ENCODE peak calls at places on chromosome 15, in four cellular contexts. I is PC-3, Z is astrocyte, V is fibroblast of lung. K is an unnamed sample.

GRCh38 chr15:98859149-98859548 is 148.4 kb downstream of the PGPEP1L start:
- DNase-seq in I (no peak), Z (no peak), V (no peak), K (no peak)

GRCh38 chr15:87403973-87404372 is 852.6 kb downstream of the NTRK3 start:
- DNase-seq in I (no peak), Z (no peak), V (no peak), K (no peak)

GRCh38 chr15:87874896-87875661 is 381.5 kb downstream of the NTRK3 start:
- DNase-seq in I (no peak), Z (peak; percentile 72), V (peak; percentile 35), K (no peak)

GRCh38 chr15:51727141-51727897 is 10.1 kb downstream of the LYSMD2 start:
- DNase-seq in I (peak; percentile 30), Z (peak; percentile 43), V (peak; percentile 12), K (peak; percentile 35)

GRCh38 chr15:34914316-34914715 is 55.2 kb downstream of the AQR start:
- DNase-seq in I (no peak), Z (no peak), V (no peak), K (no peak)

GRCh38 chr15:57152133-57152532 is 224.2 kb upstream of the CGNL1 start:
- DNase-seq in I (no peak), Z (no peak), V (no peak), K (no peak)

GRCh38 chr15:68407886-68408500 is 24.0 kb downstream of the ITGA11 start:
- DNase-seq in I (no peak), Z (no peak), V (no peak), K (no peak)

GRCh38 chr15:101267320-101268104 is 9.8 kb downstream of the SELENOS start:
- DNase-seq in I (peak; percentile 13), Z (peak; percentile 92), V (peak; percentile 85), K (no peak)

GRCh38 chr15:31360843-31361763 is 34.5 kb downstream of the KLF13 start:
- DNase-seq in I (no peak), Z (no peak), V (no peak), K (no peak)

GRCh38 chr15:35522061-35522460 is 23.9 kb downstream of the DPH6 start:
- DNase-seq in I (peak; percentile 4), Z (no peak), V (peak; percentile 33), K (peak; percentile 23)

GRCh38 chr15:101127503-101128076 is 124.3 kb downstream of the CHSY1 start:
- DNase-seq in I (peak; percentile 87), Z (peak; percentile 98), V (peak; percentile 97), K (peak; percentile 91)

GRCh38 chr15:45714501-45715488 is 80.0 kb downstream of the SQOR start:
- DNase-seq in I (peak; percentile 74), Z (peak; percentile 6), V (peak; percentile 85), K (peak; percentile 79)

GRCh38 chr15:64902863-64903262 is 8.8 kb upstream of the ANKDD1A start:
- DNase-seq in I (no peak), Z (no peak), V (no peak), K (no peak)

GRCh38 chr15:69253156-69253555 is 45.6 kb upstream of the PAQR5 start:
- DNase-seq in I (peak; percentile 91), Z (peak; percentile 93), V (peak; percentile 76), K (peak; percentile 74)

GRCh38 chr15:35669021-35669420 is 123.1 kb upstream of the DPH6 start:
- DNase-seq in I (no peak), Z (no peak), V (no peak), K (no peak)

GRCh38 chr15:65580287-65580686 is 30.6 kb downstream of the INTS14 start:
- DNase-seq in I (peak; percentile 68), Z (peak; percentile 60), V (peak; percentile 39), K (peak; percentile 56)

GRCh38 chr15:46127361-46127874 is 492.6 kb downstream of the SQOR start:
- DNase-seq in I (peak; percentile 90), Z (peak; percentile 66), V (peak; percentile 28), K (no peak)

GRCh38 chr15:81021321-81021720 is 20.6 kb downstream of the TLNRD1 start:
- DNase-seq in I (no peak), Z (no peak), V (no peak), K (no peak)

GRCh38 chr15:89353991-89354390 is 19.4 kb upstream of the POLG start:
- DNase-seq in I (no peak), Z (no peak), V (no peak), K (no peak)

GRCh38 chr15:27172821-27173220 is 201.8 kb downstream of the GABRG3 start:
- DNase-seq in I (no peak), Z (no peak), V (no peak), K (no peak)

GRCh38 chr15:98727115-98728040 is 79.0 kb downstream of the IGF1R start:
- DNase-seq in I (peak; percentile 95), Z (peak; percentile 93), V (peak; percentile 91), K (peak; percentile 98)

GRCh38 chr15:69973102-69973714 is 124.5 kb downstream of the TLE3 start:
- DNase-seq in I (peak; percentile 85), Z (peak; percentile 33), V (peak; percentile 32), K (peak; percentile 31)

GRCh38 chr15:88646951-88647350 is 8.1 kb downstream of the ISG20 start:
- DNase-seq in I (no peak), Z (no peak), V (no peak), K (no peak)

GRCh38 chr15:62665449-62665848 is 377.1 kb upstream of the TPM1 start:
- DNase-seq in I (no peak), Z (peak; percentile 39), V (no peak), K (no peak)

GRCh38 chr15:28986108-28986507 is 100.3 kb downstream of the APBA2 start:
- DNase-seq in I (no peak), Z (no peak), V (no peak), K (no peak)

GRCh38 chr15:40853241-40853890 is 9.5 kb downstream of the SPINT1 start:
- DNase-seq in I (no peak), Z (no peak), V (no peak), K (no peak)

GRCh38 chr15:58241872-58242271 is 103.7 kb downstream of the AQP9 start:
- DNase-seq in I (peak; percentile 15), Z (no peak), V (no peak), K (peak; percentile 23)

GRCh38 chr15:63189955-63190691 is 717 bp downstream of the RAB8B start:
- DNase-seq in I (no peak), Z (no peak), V (no peak), K (peak; percentile 41)

GRCh38 chr15:26640601-26641000 is 132.3 kb downstream of the GABRB3 start:
- DNase-seq in I (no peak), Z (no peak), V (no peak), K (no peak)

DNA sequence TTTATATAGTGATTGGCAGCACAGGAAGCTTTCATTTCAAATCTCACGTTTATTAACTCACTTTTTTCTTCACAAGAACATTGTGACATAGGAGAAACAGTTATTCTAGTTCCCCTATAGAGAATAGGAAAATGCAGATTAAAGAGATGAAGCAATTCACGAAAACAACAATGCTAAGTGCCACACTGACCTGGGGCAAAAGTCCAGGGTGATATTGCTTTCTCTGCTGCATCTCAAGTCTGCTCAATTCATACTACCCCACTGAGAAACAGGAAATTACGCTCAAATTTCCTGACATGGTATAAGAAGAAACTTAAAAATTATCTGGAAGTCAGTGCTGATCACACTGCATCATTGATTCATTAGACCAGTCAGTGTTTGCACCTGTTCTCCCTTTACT is 66.7 kb upstream of the SEMA6D start:
- DNase-seq in I (no peak), Z (no peak), V (no peak), K (no peak)
- H3K9ac ChIP-seq in I (no peak overlapping the region), Z (no peak overlapping the region), V (no peak overlapping the region), K (no peak overlapping the region)

DNA sequence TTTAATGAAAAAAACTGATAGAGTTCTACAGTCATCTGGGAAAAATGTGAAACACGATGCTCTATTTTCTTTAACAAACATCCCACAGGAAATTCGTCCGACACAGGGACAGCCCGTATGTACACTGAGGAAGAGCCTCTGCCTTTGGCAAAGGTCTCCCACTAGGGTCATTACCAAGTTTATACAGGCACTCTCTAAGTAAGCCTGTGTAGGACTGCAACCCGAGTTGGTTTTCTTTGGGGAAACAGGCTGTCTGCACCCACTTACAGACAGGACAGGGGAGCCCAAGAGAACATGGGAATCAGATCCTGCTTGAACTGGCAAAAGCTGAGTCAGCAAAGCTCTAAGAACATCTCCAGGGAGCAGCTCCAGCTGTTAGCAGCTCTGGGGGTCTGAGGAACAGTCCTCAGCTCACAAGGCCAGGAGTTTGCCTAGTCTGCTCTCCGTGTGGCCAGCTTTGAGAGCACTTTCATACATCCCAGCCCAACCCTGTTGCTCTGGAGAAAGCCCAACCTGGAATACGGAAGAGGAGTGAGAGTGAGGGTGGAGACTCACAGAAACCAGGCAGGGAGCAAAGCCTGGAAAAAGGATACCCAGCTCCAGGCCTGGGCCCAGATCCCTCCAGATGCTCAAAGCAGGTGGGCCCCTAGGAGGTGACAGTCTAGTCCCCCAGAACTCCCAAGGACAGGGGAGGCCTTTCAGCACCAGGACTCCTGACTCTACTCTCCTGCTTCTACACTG is 1.9 kb downstream of the TBC1D2B start:
- DNase-seq in I (peak; percentile 75), Z (peak; percentile 89), V (peak; percentile 90), K (peak; percentile 86)
- H3K9ac ChIP-seq in I (peak overlapping the region; percentile 62), Z (peak overlapping the region; percentile 88), V (peak overlapping the region; percentile 73), K (peak overlapping the region; percentile 94)

DNA sequence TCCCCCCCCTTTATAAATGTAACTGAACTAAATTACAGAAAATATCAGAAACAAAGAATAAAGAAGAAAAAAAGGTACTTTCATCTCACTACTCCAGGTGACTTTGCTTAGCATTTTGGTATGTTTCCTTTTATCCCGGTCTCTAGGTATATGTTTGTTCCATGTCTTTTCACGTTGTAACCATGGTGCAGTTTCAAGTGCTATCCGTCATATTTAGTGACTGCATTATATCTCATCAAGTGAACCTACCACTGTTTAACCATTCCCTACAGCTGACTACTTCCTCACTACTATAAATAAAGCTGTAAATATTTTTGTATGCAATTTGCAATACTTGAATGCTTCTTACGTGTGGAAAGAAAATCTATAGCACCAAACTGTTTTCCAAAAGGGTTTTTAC is 2.2 kb downstream of the BTBD1 start:
- DNase-seq in I (peak; percentile 48), Z (no peak), V (no peak), K (peak; percentile 23)
- H3K9ac ChIP-seq in I (peak overlapping the region; percentile 85), Z (peak overlapping the region; percentile 92), V (no peak overlapping the region), K (peak overlapping the region; percentile 94)

GRCh38 chr15:93036922-93037321 is 52.1 kb downstream of the RGMA start:
- DNase-seq in I (no peak), Z (no peak), V (no peak), K (no peak)

GRCh38 chr15:93037341-93038063 is 51.5 kb downstream of the RGMA start:
- DNase-seq in I (no peak), Z (peak; percentile 20), V (peak; percentile 55), K (peak; percentile 58)

GRCh38 chr15:93034512-93034911 is 54.5 kb downstream of the RGMA start:
- DNase-seq in I (no peak), Z (no peak), V (no peak), K (no peak)

GRCh38 chr15:93035092-93035915 is 53.7 kb downstream of the RGMA start:
- DNase-seq in I (no peak), Z (no peak), V (no peak), K (no peak)

DNA sequence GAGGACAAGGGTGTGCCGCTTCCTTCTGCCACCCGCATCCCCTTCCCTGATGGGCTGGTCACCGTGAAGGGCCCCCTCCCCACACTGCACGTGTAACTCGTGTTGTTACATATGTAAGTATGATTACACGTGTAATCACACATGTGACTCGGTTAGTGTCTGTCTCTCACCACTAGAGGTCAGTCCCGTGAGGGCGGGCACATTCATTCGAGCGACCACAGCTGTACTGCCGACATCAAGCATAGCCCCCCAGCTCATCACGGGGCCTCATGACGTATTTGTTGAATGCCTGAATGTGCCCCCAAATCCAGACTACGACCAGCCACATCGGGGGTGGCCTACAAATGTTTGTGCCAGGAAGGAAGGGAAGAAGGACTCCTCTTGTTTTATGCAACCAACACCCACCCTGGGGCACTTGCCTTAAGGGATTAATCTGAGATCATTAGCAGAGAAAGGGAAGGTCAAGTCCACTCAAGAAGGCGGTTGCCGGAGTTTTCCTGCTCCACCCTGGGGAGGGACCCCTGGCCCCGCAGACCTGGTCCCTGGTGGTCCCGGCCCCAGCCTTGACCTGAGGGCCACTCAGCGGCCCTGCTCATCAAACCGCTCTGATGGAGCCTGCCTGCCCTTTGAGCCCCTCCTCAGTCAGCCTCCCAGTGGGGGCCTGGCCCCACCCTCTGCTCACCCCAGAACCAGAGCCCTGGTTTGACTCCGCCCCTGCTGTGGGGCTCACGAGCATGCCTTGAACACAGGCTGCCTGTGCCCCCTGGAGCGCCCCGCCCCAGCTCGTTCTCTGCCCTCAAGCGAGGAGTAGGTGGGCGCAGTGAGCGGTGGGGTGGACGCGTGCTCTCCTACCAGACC is 52.8 kb downstream of the RGMA start:
- DNase-seq in I (peak; percentile 52), Z (no peak), V (peak; percentile 44), K (peak; percentile 54)
- H3K9ac ChIP-seq in I (no peak overlapping the region), Z (no peak overlapping the region), V (no peak overlapping the region), K (no peak overlapping the region)

K was measured in adipocyte.